ENCODE peak calls at places on chromosomes 4 and X, in four cellular contexts. One of them, this sample, is unnamed.

GRCh38 chr4:57501715-57502114 is 391.5 kb upstream of the IGFBP7 start:
- DNase-seq in tibial artery: no peak
- DNase-seq in upper lobe of left lung: no peak
- DNase-seq in BJ: no peak
- DNase-seq in this sample: no peak

GRCh38 chr4:170243662-170244288 is 154.0 kb upstream of the AADAT start:
- DNase-seq in tibial artery: no peak
- DNase-seq in BJ: no peak
- DNase-seq in upper lobe of left lung: no peak
- DNase-seq in this sample: no peak

GRCh38 chrX:146173742-146174141 is 356.1 kb downstream of the SLITRK2 start:
- DNase-seq in upper lobe of left lung: no peak
- DNase-seq in BJ: no peak
- DNase-seq in tibial artery: no peak
- DNase-seq in this sample: no peak

GRCh38 chr4:124199755-124200154 is 512.8 kb downstream of the ANKRD50 start:
- DNase-seq in BJ: no peak
- DNase-seq in upper lobe of left lung: no peak
- DNase-seq in tibial artery: no peak
- DNase-seq in this sample: no peak

GRCh38 chr4:24736066-24736465 is 59.3 kb upstream of the SOD3 start:
- DNase-seq in BJ: no peak
- DNase-seq in tibial artery: no peak
- DNase-seq in upper lobe of left lung: no peak
- DNase-seq in this sample: no peak

GRCh38 chr4:141933978-141934377 is 297.6 kb downstream of the IL15 start:
- DNase-seq in tibial artery: no peak
- DNase-seq in BJ: no peak
- DNase-seq in upper lobe of left lung: no peak
- DNase-seq in this sample: no peak

GRCh38 chr4:40121515-40121914 is 64.9 kb downstream of the N4BP2 start:
- DNase-seq in tibial artery: no peak
- DNase-seq in BJ: peak
- DNase-seq in upper lobe of left lung: no peak
- DNase-seq in this sample: no peak

GRCh38 chr4:151472711-151473110 is 63.7 kb downstream of the FHIP1A start:
- DNase-seq in upper lobe of left lung: no peak
- DNase-seq in tibial artery: no peak
- DNase-seq in BJ: no peak
- DNase-seq in this sample: no peak

GRCh38 chrX:5708209-5708608 is 520.5 kb downstream of the NLGN4X start:
- DNase-seq in BJ: peak
- DNase-seq in tibial artery: no peak
- DNase-seq in upper lobe of left lung: no peak
- DNase-seq in this sample: no peak

GRCh38 chr4:55757356-55758024 is 62.1 kb upstream of the EXOC1L start:
- DNase-seq in BJ: no peak
- DNase-seq in tibial artery: no peak
- DNase-seq in upper lobe of left lung: no peak
- DNase-seq in this sample: no peak

GRCh38 chrX:56219702-56220101 is 12.5 kb upstream of the KLF8 start:
- DNase-seq in upper lobe of left lung: no peak
- DNase-seq in BJ: no peak
- DNase-seq in tibial artery: no peak
- DNase-seq in this sample: no peak
- TF ChIP-seq CTCF in upper lobe of left lung: no peak
- TF ChIP-seq CTCF in BJ: no peak
- TF ChIP-seq CTCF in tibial artery: peak
- TF ChIP-seq CTCF in this sample: no peak

GRCh38 chrX:32642283-32642682 is 569.1 kb downstream of the DMD start:
- DNase-seq in tibial artery: no peak
- DNase-seq in upper lobe of left lung: no peak
- DNase-seq in BJ: no peak
- DNase-seq in this sample: no peak

DNA sequence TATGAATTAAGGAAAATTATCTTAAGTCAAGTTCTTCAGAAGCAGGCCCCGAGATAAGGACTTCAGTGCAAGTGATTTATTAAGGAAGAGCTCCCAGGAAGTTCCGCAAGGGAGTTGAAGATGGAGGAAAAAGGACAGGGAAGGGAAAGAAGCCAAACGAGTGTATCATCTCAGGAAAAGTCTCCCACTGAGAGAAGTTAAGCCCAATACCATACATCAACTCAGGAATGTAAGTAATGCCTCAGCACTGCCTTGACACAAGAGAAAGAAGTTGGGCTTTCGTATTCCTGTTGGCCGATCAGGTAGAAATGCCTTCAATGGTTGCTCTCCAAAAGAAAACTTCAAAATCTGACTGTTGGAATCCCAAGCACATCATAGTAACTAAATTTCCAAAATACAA is 566.9 kb downstream of the DMD start:
- DNase-seq in upper lobe of left lung: no peak
- DNase-seq in BJ: no peak
- DNase-seq in tibial artery: no peak
- DNase-seq in this sample: no peak
- TF ChIP-seq CTCF in upper lobe of left lung: no peak
- TF ChIP-seq CTCF in BJ: no peak
- TF ChIP-seq CTCF in tibial artery: no peak
- TF ChIP-seq CTCF in this sample: no peak

GRCh38 chrX:94831364-94831763 is 1157.4 kb downstream of the FAM133A start:
- DNase-seq in tibial artery: no peak
- DNase-seq in upper lobe of left lung: no peak
- DNase-seq in BJ: no peak
- DNase-seq in this sample: no peak
- TF ChIP-seq CTCF in tibial artery: no peak
- TF ChIP-seq CTCF in upper lobe of left lung: no peak
- TF ChIP-seq CTCF in BJ: peak
- TF ChIP-seq CTCF in this sample: no peak

GRCh38 chr4:157048248-157048647 is 27.7 kb upstream of the GLRB start:
- DNase-seq in BJ: peak
- DNase-seq in upper lobe of left lung: no peak
- DNase-seq in tibial artery: peak
- DNase-seq in this sample: no peak

GRCh38 chr4:157040380-157040779 is 35.6 kb upstream of the GLRB start:
- DNase-seq in upper lobe of left lung: no peak
- DNase-seq in BJ: no peak
- DNase-seq in tibial artery: no peak
- DNase-seq in this sample: no peak

GRCh38 chr4:157045507-157046127 is 30.3 kb upstream of the GLRB start:
- DNase-seq in tibial artery: no peak
- DNase-seq in BJ: peak
- DNase-seq in upper lobe of left lung: no peak
- DNase-seq in this sample: no peak

GRCh38 chr4:157043131-157043530 is 32.8 kb upstream of the GLRB start:
- DNase-seq in upper lobe of left lung: no peak
- DNase-seq in tibial artery: no peak
- DNase-seq in BJ: no peak
- DNase-seq in this sample: no peak
- TF ChIP-seq CTCF in upper lobe of left lung: no peak
- TF ChIP-seq CTCF in tibial artery: no peak
- TF ChIP-seq CTCF in BJ: peak
- TF ChIP-seq CTCF in this sample: no peak

GRCh38 chrX:154981116-154981411 is 41.5 kb downstream of the F8 start:
- DNase-seq in upper lobe of left lung: no peak
- DNase-seq in BJ: no peak
- DNase-seq in tibial artery: no peak
- DNase-seq in this sample: no peak

GRCh38 chrX:154979671-154980070 is 42.9 kb downstream of the F8 start:
- DNase-seq in BJ: no peak
- DNase-seq in tibial artery: no peak
- DNase-seq in upper lobe of left lung: no peak
- DNase-seq in this sample: no peak

GRCh38 chrX:154980330-154981115 is 42.0 kb downstream of the F8 start:
- DNase-seq in tibial artery: peak
- DNase-seq in BJ: peak
- DNase-seq in upper lobe of left lung: no peak
- DNase-seq in this sample: peak
- TF ChIP-seq CTCF in tibial artery: peak
- TF ChIP-seq CTCF in BJ: peak
- TF ChIP-seq CTCF in upper lobe of left lung: peak
- TF ChIP-seq CTCF in this sample: no peak

GRCh38 chr4:171650543-171650942 is 162.7 kb upstream of the GALNTL6 start:
- DNase-seq in upper lobe of left lung: no peak
- DNase-seq in tibial artery: no peak
- DNase-seq in BJ: no peak
- DNase-seq in this sample: no peak
- TF ChIP-seq CTCF in upper lobe of left lung: no peak
- TF ChIP-seq CTCF in tibial artery: no peak
- TF ChIP-seq CTCF in BJ: no peak
- TF ChIP-seq CTCF in this sample: no peak

GRCh38 chr4:164765096-164765495 is 11.2 kb downstream of the SMIM31 start:
- DNase-seq in BJ: no peak
- DNase-seq in upper lobe of left lung: no peak
- DNase-seq in tibial artery: no peak
- DNase-seq in this sample: no peak

GRCh38 chr4:164772076-164772475 is 18.1 kb downstream of the SMIM31 start:
- DNase-seq in BJ: no peak
- DNase-seq in upper lobe of left lung: no peak
- DNase-seq in tibial artery: no peak
- DNase-seq in this sample: no peak

GRCh38 chr4:164771088-164771487 is 17.2 kb downstream of the SMIM31 start:
- DNase-seq in upper lobe of left lung: no peak
- DNase-seq in tibial artery: no peak
- DNase-seq in BJ: no peak
- DNase-seq in this sample: no peak

GRCh38 chr4:164770051-164770724 is 16.3 kb downstream of the SMIM31 start:
- DNase-seq in BJ: no peak
- DNase-seq in upper lobe of left lung: no peak
- DNase-seq in tibial artery: no peak
- DNase-seq in this sample: no peak

GRCh38 chr4:164768516-164768915 is 14.6 kb downstream of the SMIM31 start:
- DNase-seq in tibial artery: no peak
- DNase-seq in BJ: no peak
- DNase-seq in upper lobe of left lung: no peak
- DNase-seq in this sample: no peak
- TF ChIP-seq CTCF in tibial artery: no peak
- TF ChIP-seq CTCF in BJ: peak
- TF ChIP-seq CTCF in upper lobe of left lung: no peak
- TF ChIP-seq CTCF in this sample: no peak

DNA sequence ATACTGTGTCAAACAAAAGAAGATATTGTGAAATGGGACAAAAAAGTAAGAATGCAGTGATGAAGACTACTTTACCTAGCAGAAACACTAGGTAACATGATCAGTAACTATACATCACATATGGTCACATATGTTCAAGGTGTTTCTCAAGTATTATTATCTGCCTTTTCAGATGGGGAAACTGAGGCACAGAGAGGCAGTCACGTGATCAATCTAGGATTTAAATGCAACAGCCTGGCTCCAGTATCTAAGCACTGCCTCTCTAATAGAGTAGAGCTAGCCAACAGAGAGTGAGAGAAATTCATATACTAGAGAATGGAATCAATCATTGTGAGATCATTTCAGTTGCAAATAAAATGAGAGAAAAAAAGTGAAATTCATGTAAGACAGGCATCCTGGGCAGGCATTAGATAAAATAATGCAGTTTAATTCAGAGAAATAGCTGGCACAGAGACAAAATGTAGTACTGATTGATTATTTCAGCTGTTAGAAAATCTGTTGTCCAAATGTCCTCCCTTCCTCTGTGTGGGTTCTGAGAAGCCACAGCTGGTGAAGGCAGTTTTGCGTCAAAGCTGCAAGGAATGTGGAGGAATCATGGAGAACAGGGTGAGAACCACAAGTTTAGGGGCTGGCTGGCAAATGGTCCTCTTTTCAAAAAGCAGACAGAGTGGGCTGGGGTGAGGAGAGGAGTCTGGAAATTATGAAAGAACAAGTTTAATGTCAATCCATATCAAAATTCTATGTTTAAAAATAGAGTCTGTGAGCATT is 26.0 kb downstream of the SMIM43 start:
- DNase-seq in BJ: no peak
- DNase-seq in tibial artery: no peak
- DNase-seq in upper lobe of left lung: no peak
- DNase-seq in this sample: no peak
- TF ChIP-seq CTCF in BJ: no peak
- TF ChIP-seq CTCF in tibial artery: no peak
- TF ChIP-seq CTCF in upper lobe of left lung: no peak
- TF ChIP-seq CTCF in this sample: no peak